ENCODE peak calls at places on chromosomes 3 and 15, in nine cellular contexts. X is SIG-M5; Q is aorta; L is brain microvascular endothelial cell; Y is body of pancreas; M is CD4-positive, alpha-beta memory T cell; I is IMR-90; R is RPMI8226; Z is ACHN. C is an unnamed sample.

GRCh38 chr3:134291300-134292254 is 40.9 kb upstream of the RYK start:
- DNase-seq in R (peak), Y (peak), Z (no peak), Q (peak), M (no peak), L (peak), I (peak), X (no peak), C (no peak)

GRCh38 chr3:194769020-194769643 is 83.4 kb downstream of the FAM43A start:
- DNase-seq in R (peak), Z (peak), X (peak), M (peak), Y (peak), I (peak), L (peak), Q (peak), C (peak)

GRCh38 chr3:52006820-52007133 is 11.1 kb upstream of the RPL29 start:
- DNase-seq in M (no peak), R (no peak), I (no peak), X (no peak), Z (no peak), Y (no peak), L (no peak), Q (no peak), C (no peak)

GRCh38 chr15:101488300-101489164 is 975 bp downstream of the PCSK6 start:
- DNase-seq in Z (no peak), I (no peak), L (no peak), X (no peak), M (no peak), Y (no peak), R (peak), Q (no peak), C (peak)

GRCh38 chr3:165521131-165521871 is 315.9 kb downstream of the BCHE start:
- DNase-seq in I (no peak), R (peak), M (no peak), Y (no peak), L (no peak), X (no peak), Z (no peak), Q (no peak), C (no peak)

GRCh38 chr15:29143909-29144308 is 125.7 kb downstream of the NSMCE3 start:
- DNase-seq in Q (no peak), L (peak), Z (peak), Y (no peak), I (peak), R (no peak), M (no peak), X (no peak), C (peak)

GRCh38 chr15:96177279-96177678 is 153.2 kb upstream of the NR2F2 start:
- DNase-seq in Z (no peak), X (no peak), Y (no peak), R (no peak), Q (no peak), L (no peak), I (no peak), M (no peak), C (no peak)

GRCh38 chr3:64351713-64352595 is 126.7 kb upstream of the PRICKLE2 start:
- DNase-seq in L (peak), Q (no peak), I (peak), X (no peak), Y (peak), M (no peak), Z (peak), R (no peak), C (peak)

GRCh38 chr3:186909078-186909853 is 21.1 kb upstream of the ST6GAL1 start:
- DNase-seq in M (peak), X (no peak), Y (no peak), I (no peak), L (no peak), Z (no peak), Q (no peak), R (no peak), C (peak)

GRCh38 chr15:40471778-40472130 is 970 bp downstream of the CHST14 start:
- DNase-seq in Z (peak), Q (no peak), I (peak), R (peak), L (no peak), Y (peak), M (no peak), X (no peak), C (peak)

GRCh38 chr15:67838789-67839332 is 984 bp downstream of the RNU6-1 start:
- DNase-seq in L (no peak), Z (no peak), X (no peak), R (no peak), Q (peak), M (no peak), I (no peak), Y (peak), C (peak)